ENCODE peak calls at places on chromosomes 4 and X, in eight cellular contexts. One of them, this sample, is unnamed.
A peak's percentile ranks its signal among the peaks of the same experiment; 100 is the strongest.

GRCh38 chr4:41852229-41852628 is 83.0 kb upstream of the TMEM33 start:
- DNase-seq in AG04450: no peak
- DNase-seq in testis: no peak
- DNase-seq in CD8-positive, alpha-beta memory T cell: no peak
- DNase-seq in OCI-LY7: no peak
- DNase-seq in A549: no peak
- DNase-seq in MM.1S: no peak
- DNase-seq in ascending aorta: no peak
- DNase-seq in this sample: no peak

GRCh38 chr4:173577963-173578362 is 47.9 kb upstream of the HAND2 start:
- DNase-seq in CD8-positive, alpha-beta memory T cell: no peak
- DNase-seq in A549: no peak
- DNase-seq in MM.1S: no peak
- DNase-seq in AG04450: no peak
- DNase-seq in ascending aorta: no peak
- DNase-seq in testis: peak; percentile 56
- DNase-seq in OCI-LY7: no peak
- DNase-seq in this sample: no peak

GRCh38 chr4:175419120-175419774 is 392.8 kb downstream of the GPM6A start:
- DNase-seq in A549: peak; percentile 31
- DNase-seq in OCI-LY7: no peak
- DNase-seq in ascending aorta: no peak
- DNase-seq in CD8-positive, alpha-beta memory T cell: no peak
- DNase-seq in MM.1S: no peak
- DNase-seq in testis: no peak
- DNase-seq in AG04450: peak; percentile 77
- DNase-seq in this sample: no peak

GRCh38 chrX:85994228-85994627 is 53.1 kb downstream of the CHM start:
- DNase-seq in ascending aorta: no peak
- DNase-seq in AG04450: no peak
- DNase-seq in testis: no peak
- DNase-seq in A549: no peak
- DNase-seq in MM.1S: no peak
- DNase-seq in CD8-positive, alpha-beta memory T cell: no peak
- DNase-seq in OCI-LY7: no peak
- DNase-seq in this sample: no peak

GRCh38 chrX:2371026-2371778 is 129.6 kb downstream of the DHRSX start:
- DNase-seq in AG04450: no peak
- DNase-seq in A549: no peak
- DNase-seq in MM.1S: no peak
- DNase-seq in testis: no peak
- DNase-seq in ascending aorta: no peak
- DNase-seq in OCI-LY7: no peak
- DNase-seq in CD8-positive, alpha-beta memory T cell: no peak
- DNase-seq in this sample: no peak

GRCh38 chr4:139299536-139299935 is 1.8 kb upstream of the NAA15 start:
- DNase-seq in AG04450: no peak
- DNase-seq in testis: no peak
- DNase-seq in MM.1S: no peak
- DNase-seq in OCI-LY7: no peak
- DNase-seq in CD8-positive, alpha-beta memory T cell: no peak
- DNase-seq in ascending aorta: no peak
- DNase-seq in A549: no peak
- DNase-seq in this sample: no peak

GRCh38 chrX:47628980-47629379 is 750 bp downstream of the CFP start:
- DNase-seq in A549: no peak
- DNase-seq in MM.1S: no peak
- DNase-seq in AG04450: no peak
- DNase-seq in ascending aorta: no peak
- DNase-seq in CD8-positive, alpha-beta memory T cell: no peak
- DNase-seq in OCI-LY7: peak; percentile 43
- DNase-seq in testis: no peak
- DNase-seq in this sample: no peak

GRCh38 chr4:184409911-184410692 is 64.2 kb downstream of the IRF2 start:
- DNase-seq in OCI-LY7: peak; percentile 51
- DNase-seq in A549: no peak
- DNase-seq in AG04450: no peak
- DNase-seq in testis: no peak
- DNase-seq in ascending aorta: no peak
- DNase-seq in CD8-positive, alpha-beta memory T cell: peak; percentile 36
- DNase-seq in MM.1S: peak; percentile 92
- DNase-seq in this sample: peak; percentile 21

GRCh38 chr4:3420956-3421355 is 20.8 kb upstream of the HGFAC start:
- DNase-seq in testis: no peak
- DNase-seq in ascending aorta: no peak
- DNase-seq in CD8-positive, alpha-beta memory T cell: no peak
- DNase-seq in AG04450: no peak
- DNase-seq in MM.1S: no peak
- DNase-seq in OCI-LY7: no peak
- DNase-seq in A549: no peak
- DNase-seq in this sample: no peak

GRCh38 chr4:10085386-10085785 is 31.2 kb downstream of the WDR1 start:
- DNase-seq in MM.1S: no peak
- DNase-seq in ascending aorta: peak; percentile 6
- DNase-seq in AG04450: no peak
- DNase-seq in CD8-positive, alpha-beta memory T cell: no peak
- DNase-seq in testis: no peak
- DNase-seq in OCI-LY7: no peak
- DNase-seq in A549: no peak
- DNase-seq in this sample: peak; percentile 62

GRCh38 chr4:59920414-59920813 is 1279.7 kb upstream of the ADGRL3 start:
- DNase-seq in CD8-positive, alpha-beta memory T cell: no peak
- DNase-seq in ascending aorta: no peak
- DNase-seq in MM.1S: peak; percentile 33
- DNase-seq in A549: no peak
- DNase-seq in AG04450: no peak
- DNase-seq in OCI-LY7: no peak
- DNase-seq in testis: no peak
- DNase-seq in this sample: no peak

GRCh38 chr4:152258391-152258790 is 277.5 kb downstream of the FBXW7 start:
- DNase-seq in A549: no peak
- DNase-seq in testis: no peak
- DNase-seq in AG04450: no peak
- DNase-seq in ascending aorta: no peak
- DNase-seq in CD8-positive, alpha-beta memory T cell: no peak
- DNase-seq in MM.1S: no peak
- DNase-seq in OCI-LY7: no peak
- DNase-seq in this sample: no peak

GRCh38 chrX:63561425-63561824 is 210.3 kb upstream of the SPIN4 start:
- DNase-seq in A549: no peak
- DNase-seq in MM.1S: peak; percentile 6
- DNase-seq in OCI-LY7: no peak
- DNase-seq in AG04450: no peak
- DNase-seq in CD8-positive, alpha-beta memory T cell: no peak
- DNase-seq in ascending aorta: no peak
- DNase-seq in testis: no peak
- DNase-seq in this sample: no peak

GRCh38 chrX:153640736-153641574 is 6.0 kb upstream of the DUSP9 start:
- DNase-seq in OCI-LY7: no peak
- DNase-seq in A549: no peak
- DNase-seq in testis: no peak
- DNase-seq in ascending aorta: no peak
- DNase-seq in CD8-positive, alpha-beta memory T cell: no peak
- DNase-seq in MM.1S: no peak
- DNase-seq in AG04450: no peak
- DNase-seq in this sample: no peak

GRCh38 chr4:62644372-62644771 is 1444.2 kb downstream of the ADGRL3 start:
- DNase-seq in MM.1S: peak; percentile 65
- DNase-seq in ascending aorta: no peak
- DNase-seq in testis: peak; percentile 65
- DNase-seq in CD8-positive, alpha-beta memory T cell: no peak
- DNase-seq in AG04450: no peak
- DNase-seq in A549: no peak
- DNase-seq in OCI-LY7: peak; percentile 2
- DNase-seq in this sample: no peak

GRCh38 chr4:145976680-145977079 is 38.1 kb upstream of the ZNF827 start:
- DNase-seq in testis: no peak
- DNase-seq in ascending aorta: no peak
- DNase-seq in AG04450: no peak
- DNase-seq in MM.1S: no peak
- DNase-seq in A549: no peak
- DNase-seq in CD8-positive, alpha-beta memory T cell: no peak
- DNase-seq in OCI-LY7: no peak
- DNase-seq in this sample: no peak

GRCh38 chrX:97616883-97617510 is 733.3 kb downstream of the RPA4 start:
- DNase-seq in A549: peak; percentile 6
- DNase-seq in testis: no peak
- DNase-seq in ascending aorta: no peak
- DNase-seq in AG04450: peak; percentile 23
- DNase-seq in MM.1S: peak; percentile 79
- DNase-seq in CD8-positive, alpha-beta memory T cell: no peak
- DNase-seq in OCI-LY7: no peak
- DNase-seq in this sample: no peak
- H3K27ac ChIP-seq in A549: no peak overlapping the region
- H3K27ac ChIP-seq in testis: no peak overlapping the region
- H3K27ac ChIP-seq in ascending aorta: no peak overlapping the region
- H3K27ac ChIP-seq in AG04450: no peak overlapping the region
- H3K27ac ChIP-seq in MM.1S: peak overlapping the region; percentile 68
- H3K27ac ChIP-seq in CD8-positive, alpha-beta memory T cell: no peak overlapping the region
- H3K27ac ChIP-seq in OCI-LY7: no peak overlapping the region
- H3K27ac ChIP-seq in this sample: no peak overlapping the region

DNA sequence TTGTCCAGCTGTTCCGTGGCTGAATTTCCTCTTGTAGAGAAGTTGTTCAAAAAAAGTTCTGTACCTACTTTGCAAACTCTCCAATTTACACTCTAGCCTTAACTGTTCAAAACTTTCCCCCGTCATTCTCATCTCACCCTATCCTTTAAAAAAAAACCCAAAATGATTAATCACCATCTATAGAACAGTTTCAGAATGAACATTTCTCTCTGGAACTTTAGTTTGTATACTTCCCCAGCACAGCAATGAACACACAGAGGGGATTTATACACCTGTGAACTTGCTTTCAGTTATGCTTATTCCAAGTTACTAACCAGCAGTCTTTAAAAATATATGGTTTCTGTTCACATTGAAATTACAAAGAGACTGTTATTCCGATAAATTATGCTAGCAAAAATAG is 1.2 kb downstream of the GEMIN8 start:
- DNase-seq in MM.1S: peak; percentile 11
- DNase-seq in CD8-positive, alpha-beta memory T cell: no peak
- DNase-seq in ascending aorta: no peak
- DNase-seq in OCI-LY7: peak; percentile 7
- DNase-seq in A549: no peak
- DNase-seq in testis: no peak
- DNase-seq in AG04450: no peak
- DNase-seq in this sample: no peak
- H3K4me3 ChIP-seq in MM.1S: peak overlapping the region; percentile 68
- H3K4me3 ChIP-seq in CD8-positive, alpha-beta memory T cell: peak overlapping the region; percentile 62
- H3K4me3 ChIP-seq in ascending aorta: peak overlapping the region; percentile 88
- H3K4me3 ChIP-seq in OCI-LY7: peak overlapping the region; percentile 90
- H3K4me3 ChIP-seq in A549: peak overlapping the region; percentile 87
- H3K4me3 ChIP-seq in testis: no peak overlapping the region
- H3K4me3 ChIP-seq in AG04450: peak overlapping the region; percentile 64
- H3K4me3 ChIP-seq in this sample: peak overlapping the region; percentile 58

GRCh38 chrX:18886344-18887161 is 97.4 kb downstream of the PHKA2 start:
- DNase-seq in OCI-LY7: peak; percentile 19
- DNase-seq in ascending aorta: peak; percentile 60
- DNase-seq in A549: peak; percentile 52
- DNase-seq in MM.1S: peak; percentile 62
- DNase-seq in AG04450: no peak
- DNase-seq in testis: peak; percentile 83
- DNase-seq in CD8-positive, alpha-beta memory T cell: peak; percentile 11
- DNase-seq in this sample: peak; percentile 91

GRCh38 chrX:18888281-18888680 is 95.6 kb downstream of the PHKA2 start:
- DNase-seq in OCI-LY7: no peak
- DNase-seq in ascending aorta: no peak
- DNase-seq in testis: no peak
- DNase-seq in AG04450: no peak
- DNase-seq in MM.1S: no peak
- DNase-seq in CD8-positive, alpha-beta memory T cell: no peak
- DNase-seq in A549: no peak
- DNase-seq in this sample: no peak

GRCh38 chrX:18886005-18886343 is 97.9 kb downstream of the PHKA2 start:
- DNase-seq in ascending aorta: no peak
- DNase-seq in CD8-positive, alpha-beta memory T cell: no peak
- DNase-seq in AG04450: no peak
- DNase-seq in testis: no peak
- DNase-seq in OCI-LY7: no peak
- DNase-seq in MM.1S: no peak
- DNase-seq in A549: no peak
- DNase-seq in this sample: no peak

GRCh38 chrX:18887821-18888205 is 96.1 kb downstream of the PHKA2 start:
- DNase-seq in OCI-LY7: no peak
- DNase-seq in AG04450: no peak
- DNase-seq in testis: no peak
- DNase-seq in CD8-positive, alpha-beta memory T cell: no peak
- DNase-seq in MM.1S: no peak
- DNase-seq in ascending aorta: no peak
- DNase-seq in A549: no peak
- DNase-seq in this sample: no peak

DNA sequence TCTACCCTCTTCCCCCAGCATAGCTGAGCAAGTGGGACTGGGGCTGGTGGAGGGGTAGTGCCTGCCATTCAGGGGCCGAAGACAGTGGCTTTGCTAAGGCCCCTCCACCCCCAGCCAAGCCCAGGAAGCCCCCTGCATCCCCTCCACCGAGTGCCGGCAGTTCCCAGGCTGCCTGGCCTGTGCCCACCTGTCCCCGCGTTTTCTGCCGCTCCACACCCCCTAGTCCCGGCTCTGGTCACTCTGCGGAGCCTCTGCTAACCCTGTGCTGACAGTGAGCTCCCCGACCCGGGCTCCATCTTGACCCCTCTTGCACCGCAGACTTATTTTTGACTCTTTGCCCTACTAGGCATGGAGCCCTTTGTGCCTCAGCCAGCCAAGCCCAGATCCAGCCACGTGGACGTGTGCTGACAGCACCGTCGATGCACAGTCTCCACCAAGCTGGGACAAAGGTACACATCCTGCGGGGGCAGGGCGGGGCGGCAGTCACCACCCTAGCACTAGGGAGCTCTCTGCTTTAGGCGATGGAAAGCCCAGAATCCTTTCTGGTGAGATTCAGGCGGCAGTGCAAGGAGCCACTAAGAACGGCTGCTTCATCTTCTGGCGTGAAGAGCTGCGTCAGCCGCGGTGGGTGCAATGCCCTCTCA is 96.6 kb downstream of the PHKA2 start:
- DNase-seq in MM.1S: no peak
- DNase-seq in CD8-positive, alpha-beta memory T cell: no peak
- DNase-seq in A549: no peak
- DNase-seq in AG04450: no peak
- DNase-seq in OCI-LY7: no peak
- DNase-seq in ascending aorta: no peak
- DNase-seq in testis: no peak
- DNase-seq in this sample: no peak
- H3K27ac ChIP-seq in MM.1S: peak overlapping the region; percentile 96
- H3K27ac ChIP-seq in CD8-positive, alpha-beta memory T cell: no peak overlapping the region
- H3K27ac ChIP-seq in A549: peak overlapping the region; percentile 82
- H3K27ac ChIP-seq in AG04450: no peak overlapping the region
- H3K27ac ChIP-seq in OCI-LY7: no peak overlapping the region
- H3K27ac ChIP-seq in ascending aorta: peak overlapping the region; percentile 97
- H3K27ac ChIP-seq in testis: no peak overlapping the region
- H3K27ac ChIP-seq in this sample: peak overlapping the region; percentile 85

DNA sequence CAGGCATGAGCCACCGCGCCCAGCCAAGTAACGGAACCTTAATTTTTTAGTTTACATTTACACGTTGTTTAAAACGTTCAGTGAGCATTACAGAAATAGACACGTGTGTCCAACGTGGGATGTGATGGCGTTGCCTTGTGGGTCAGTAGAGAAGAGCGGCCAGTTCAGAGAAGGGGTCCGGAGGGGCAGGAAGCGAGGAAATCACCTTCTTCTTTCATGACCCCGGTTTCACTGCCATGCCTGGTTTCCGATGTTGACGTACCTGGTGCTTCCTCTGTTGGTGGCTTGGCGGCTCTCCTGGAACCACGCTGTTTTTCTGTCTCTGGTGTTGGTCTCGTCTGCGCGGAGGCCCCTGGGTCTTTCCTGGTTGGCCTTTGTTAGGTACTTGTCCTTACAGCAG is 42.8 kb downstream of the PCGF3 start:
- DNase-seq in MM.1S: no peak
- DNase-seq in A549: no peak
- DNase-seq in AG04450: no peak
- DNase-seq in testis: no peak
- DNase-seq in CD8-positive, alpha-beta memory T cell: no peak
- DNase-seq in OCI-LY7: no peak
- DNase-seq in ascending aorta: no peak
- DNase-seq in this sample: no peak
- H3K4me3 ChIP-seq in MM.1S: no peak overlapping the region
- H3K4me3 ChIP-seq in A549: no peak overlapping the region
- H3K4me3 ChIP-seq in AG04450: no peak overlapping the region
- H3K4me3 ChIP-seq in testis: no peak overlapping the region
- H3K4me3 ChIP-seq in CD8-positive, alpha-beta memory T cell: no peak overlapping the region
- H3K4me3 ChIP-seq in OCI-LY7: no peak overlapping the region
- H3K4me3 ChIP-seq in ascending aorta: no peak overlapping the region
- H3K4me3 ChIP-seq in this sample: no peak overlapping the region